ENCODE peak calls at places on chromosomes 4 and X, in six cellular contexts. I is foreskin melanocyte; S is stimulated activated CD4-positive, alpha-beta T cell treated with anti-CD3 and anti-CD28 coated beads, Interleukin-4, amount 100 ng/mL, for 24 hours; N is H54; K is HEK293T; G is D341Med. Q is an unnamed sample.
A peak's percentile ranks its signal among the peaks of the same experiment; 100 is the strongest.

GRCh38 chrX:48754124-48754667 is 7.4 kb upstream of the GLOD5 start:
- DNase-seq in G (no peak), I (no peak), N (no peak), S (no peak), K (no peak), Q (no peak)

GRCh38 chr4:37737456-37737855 is 51.3 kb upstream of the RELL1 start:
- DNase-seq in S (no peak), G (no peak), K (no peak), I (no peak), N (peak; percentile 10), Q (no peak)

GRCh38 chrX:70554081-70554480 is 109.4 kb downstream of the DLG3 start:
- DNase-seq in K (no peak), G (no peak), S (no peak), N (no peak), I (peak; percentile 2), Q (no peak)

GRCh38 chr4:109079731-109080130 is 222.7 kb downstream of the COL25A1 start:
- DNase-seq in G (no peak), I (no peak), K (no peak), S (no peak), N (no peak), Q (no peak)

GRCh38 chrX:150546711-150547153 is 21.7 kb upstream of the MTM1 start:
- DNase-seq in I (no peak), G (no peak), N (no peak), K (no peak), S (peak; percentile 15), Q (no peak)

GRCh38 chrX:132750312-132751042 is 208.0 kb downstream of the HS6ST2 start:
- DNase-seq in G (no peak), N (no peak), K (no peak), S (no peak), I (no peak), Q (no peak)

GRCh38 chr4:25976780-25977179 is 62.8 kb downstream of the SMIM20 start:
- DNase-seq in S (no peak), N (no peak), I (no peak), G (no peak), K (no peak), Q (no peak)

GRCh38 chr4:75512336-75513211 is 1.6 kb downstream of the RCHY1 start:
- DNase-seq in G (no peak), K (no peak), S (no peak), N (no peak), I (peak; percentile 88), Q (no peak)

GRCh38 chrX:140733766-140734342 is 24.3 kb downstream of the LINC00632 start:
- DNase-seq in I (no peak), G (peak; percentile 46), K (peak; percentile 67), N (peak; percentile 5), S (peak; percentile 4), Q (peak; percentile 12)

GRCh38 chr4:5467111-5467510 is 241.2 kb downstream of the EVC2 start:
- DNase-seq in K (no peak), I (no peak), G (no peak), N (no peak), S (no peak), Q (no peak)

GRCh38 chr4:110106946-110107325 is 91.5 kb downstream of the ELOVL6 start:
- DNase-seq in G (no peak), N (no peak), K (no peak), I (no peak), S (no peak), Q (no peak)

GRCh38 chr4:91086008-91086407 is 958.8 kb downstream of the CCSER1 start:
- DNase-seq in N (no peak), G (no peak), K (no peak), S (no peak), I (no peak), Q (no peak)

GRCh38 chr4:156560701-156561100 is 410.9 kb downstream of the PDGFC start:
- DNase-seq in K (no peak), I (no peak), N (no peak), G (no peak), S (no peak), Q (no peak)

GRCh38 chr4:10093801-10094552 is 22.6 kb downstream of the WDR1 start:
- DNase-seq in S (no peak), K (no peak), I (peak; percentile 67), N (no peak), G (no peak), Q (no peak)

GRCh38 chr4:173433447-173433846 is 34.5 kb upstream of the SCRG1 start:
- DNase-seq in S (no peak), K (no peak), I (no peak), N (no peak), G (no peak), Q (no peak)

GRCh38 chr4:166400270-166400894 is 527.3 kb downstream of the TLL1 start:
- DNase-seq in K (no peak), I (no peak), N (no peak), S (no peak), G (no peak), Q (no peak)

GRCh38 chr4:125187221-125187620 is 127.5 kb upstream of the FAT4 start:
- DNase-seq in N (peak; percentile 4), K (no peak), S (no peak), I (peak; percentile 19), G (no peak), Q (no peak)

GRCh38 chr4:1631136-1631535 is 53.0 kb downstream of the FAM53A start:
- DNase-seq in K (no peak), G (no peak), N (no peak), I (no peak), S (no peak), Q (no peak)

GRCh38 chrX:47815901-47816845 is 20.5 kb upstream of the ZNF81 start:
- DNase-seq in G (no peak), S (no peak), N (no peak), K (no peak), I (no peak), Q (no peak)

GRCh38 chrX:148265829-148266228 is 234.6 kb upstream of the AFF2 start:
- DNase-seq in N (no peak), I (no peak), K (no peak), G (no peak), S (no peak), Q (no peak)

GRCh38 chr4:2045518-2045951 is 13.6 kb upstream of the NAT8L start:
- DNase-seq in G (no peak), K (no peak), I (no peak), N (peak; percentile 87), S (no peak), Q (no peak)

GRCh38 chr4:83629945-83630684 is 94.2 kb downstream of the GPAT3 start:
- DNase-seq in G (no peak), I (no peak), S (no peak), K (no peak), N (no peak), Q (no peak)

GRCh38 chr4:1864076-1865008 is 6.9 kb upstream of the NSD2 start:
- DNase-seq in N (no peak), I (no peak), G (no peak), S (no peak), K (no peak), Q (peak; percentile 77)